ENCODE peak calls at places on chromosomes 11 and 22, in six cellular contexts. One of them, this sample, is unnamed.

GRCh38 chr11:133414503-133414902 is 117.8 kb downstream of the OPCML start:
- DNase-seq in tibial nerve: no peak
- DNase-seq in uterus: no peak
- DNase-seq in mammary epithelial cell: no peak
- DNase-seq in GM12878: no peak
- DNase-seq in AG04450: no peak
- DNase-seq in this sample: no peak

GRCh38 chr22:35392357-35392756 is 7.6 kb upstream of the MCM5 start:
- DNase-seq in tibial nerve: no peak
- DNase-seq in uterus: no peak
- DNase-seq in mammary epithelial cell: no peak
- DNase-seq in GM12878: no peak
- DNase-seq in AG04450: no peak
- DNase-seq in this sample: no peak

GRCh38 chr11:83736689-83737088 is 450.5 kb upstream of the CCDC90B start:
- DNase-seq in tibial nerve: no peak
- DNase-seq in uterus: no peak
- DNase-seq in mammary epithelial cell: no peak
- DNase-seq in GM12878: no peak
- DNase-seq in AG04450: no peak
- DNase-seq in this sample: no peak

GRCh38 chr22:23128269-23129108 is 13.3 kb downstream of the RSPH14 start:
- DNase-seq in tibial nerve: peak; percentile 77
- DNase-seq in uterus: peak; percentile 66
- DNase-seq in mammary epithelial cell: peak; percentile 47
- DNase-seq in GM12878: no peak
- DNase-seq in AG04450: peak; percentile 66
- DNase-seq in this sample: peak; percentile 66

GRCh38 chr11:28077524-28077923 is 30.4 kb downstream of the KIF18A start:
- DNase-seq in tibial nerve: no peak
- DNase-seq in uterus: no peak
- DNase-seq in mammary epithelial cell: no peak
- DNase-seq in GM12878: no peak
- DNase-seq in AG04450: no peak
- DNase-seq in this sample: no peak

GRCh38 chr11:131686836-131687235 is 316.4 kb downstream of the NTM start:
- DNase-seq in tibial nerve: no peak
- DNase-seq in uterus: no peak
- DNase-seq in mammary epithelial cell: no peak
- DNase-seq in GM12878: no peak
- DNase-seq in AG04450: no peak
- DNase-seq in this sample: no peak

GRCh38 chr22:24325105-24325757 is 54.6 kb downstream of the SPECC1L start:
- DNase-seq in tibial nerve: peak; percentile 48
- DNase-seq in uterus: no peak
- DNase-seq in mammary epithelial cell: peak; percentile 39
- DNase-seq in GM12878: peak; percentile 62
- DNase-seq in AG04450: peak; percentile 57
- DNase-seq in this sample: no peak

GRCh38 chr11:95335989-95336388 is 105.0 kb upstream of the SESN3 start:
- DNase-seq in tibial nerve: no peak
- DNase-seq in uterus: no peak
- DNase-seq in mammary epithelial cell: no peak
- DNase-seq in GM12878: no peak
- DNase-seq in AG04450: no peak
- DNase-seq in this sample: no peak

GRCh38 chr11:75193711-75194110 is 42.8 kb downstream of the SLCO2B1 start:
- DNase-seq in tibial nerve: no peak
- DNase-seq in uterus: no peak
- DNase-seq in mammary epithelial cell: no peak
- DNase-seq in GM12878: no peak
- DNase-seq in AG04450: no peak
- DNase-seq in this sample: no peak

GRCh38 chr11:2310073-2310785 is 8.4 kb downstream of the TSPAN32 start:
- DNase-seq in tibial nerve: no peak
- DNase-seq in uterus: no peak
- DNase-seq in mammary epithelial cell: no peak
- DNase-seq in GM12878: no peak
- DNase-seq in AG04450: no peak
- DNase-seq in this sample: no peak

GRCh38 chr22:17043521-17043920 is 35.5 kb upstream of the GAB4 start:
- DNase-seq in tibial nerve: no peak
- DNase-seq in uterus: no peak
- DNase-seq in mammary epithelial cell: no peak
- DNase-seq in GM12878: peak; percentile 13
- DNase-seq in AG04450: no peak
- DNase-seq in this sample: no peak

GRCh38 chr11:12765428-12765827 is 91.2 kb downstream of the TEAD1 start:
- DNase-seq in tibial nerve: no peak
- DNase-seq in uterus: no peak
- DNase-seq in mammary epithelial cell: no peak
- DNase-seq in GM12878: no peak
- DNase-seq in AG04450: peak; percentile 29
- DNase-seq in this sample: no peak

GRCh38 chr11:43547900-43548381 is 132.6 kb upstream of the HSD17B12 start:
- DNase-seq in tibial nerve: no peak
- DNase-seq in uterus: peak; percentile 64
- DNase-seq in mammary epithelial cell: no peak
- DNase-seq in GM12878: no peak
- DNase-seq in AG04450: no peak
- DNase-seq in this sample: no peak

DNA sequence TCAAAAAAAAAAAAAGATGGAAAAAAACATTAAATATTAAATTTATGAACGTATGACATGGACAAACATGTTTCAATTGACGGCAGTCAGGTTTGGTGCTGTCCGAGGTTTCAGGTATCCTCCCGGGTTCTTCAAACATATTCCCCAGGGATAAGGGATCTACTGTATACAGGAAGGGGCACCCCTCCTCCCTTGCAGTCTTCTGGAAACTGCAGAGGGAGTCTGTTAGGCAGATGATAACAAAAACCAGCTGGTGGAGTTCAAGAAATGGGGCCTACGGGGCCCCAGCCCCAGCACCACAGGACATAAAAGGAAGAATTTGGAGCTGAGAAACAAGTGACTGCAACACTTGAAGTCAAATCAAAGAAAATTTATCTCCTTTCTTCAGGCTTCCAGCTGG is 32.2 kb downstream of the SNU13 start:
- DNase-seq in tibial nerve: no peak
- DNase-seq in uterus: no peak
- DNase-seq in mammary epithelial cell: no peak
- DNase-seq in GM12878: no peak
- DNase-seq in AG04450: peak; percentile 3
- DNase-seq in this sample: no peak
- H3K27ac ChIP-seq in tibial nerve: no peak overlapping the region
- H3K27ac ChIP-seq in uterus: no peak overlapping the region
- H3K27ac ChIP-seq in mammary epithelial cell: no peak overlapping the region
- H3K27ac ChIP-seq in GM12878: no peak overlapping the region
- H3K27ac ChIP-seq in AG04450: no peak overlapping the region
- H3K27ac ChIP-seq in this sample: no peak overlapping the region

GRCh38 chr11:79325851-79326250 is 115.0 kb downstream of the TENM4 start:
- DNase-seq in tibial nerve: no peak
- DNase-seq in uterus: no peak
- DNase-seq in mammary epithelial cell: no peak
- DNase-seq in GM12878: no peak
- DNase-seq in AG04450: no peak
- DNase-seq in this sample: no peak

DNA sequence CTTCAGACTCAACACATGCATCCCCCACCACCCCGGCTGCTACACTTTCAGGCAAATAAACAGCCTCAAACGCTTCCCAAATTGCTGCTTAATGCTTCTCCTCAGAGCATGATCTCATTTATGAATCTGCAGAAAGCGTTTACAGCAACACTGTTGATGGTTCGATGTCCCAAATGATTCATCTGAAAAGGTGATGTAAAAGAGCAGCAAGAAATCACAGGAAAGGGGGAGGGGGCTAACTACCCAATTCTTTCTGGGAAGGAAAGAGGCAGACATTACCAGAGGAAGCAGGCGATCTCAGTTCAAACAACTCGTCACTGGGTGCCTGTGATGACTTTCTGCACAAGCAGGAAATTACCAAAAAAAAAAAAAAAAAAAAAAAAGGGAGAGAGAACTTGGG is 119.5 kb downstream of the TENM4 start:
- DNase-seq in tibial nerve: no peak
- DNase-seq in uterus: no peak
- DNase-seq in mammary epithelial cell: no peak
- DNase-seq in GM12878: no peak
- DNase-seq in AG04450: peak; percentile 16
- DNase-seq in this sample: no peak
- H3K27ac ChIP-seq in tibial nerve: no peak overlapping the region
- H3K27ac ChIP-seq in uterus: no peak overlapping the region
- H3K27ac ChIP-seq in mammary epithelial cell: no peak overlapping the region
- H3K27ac ChIP-seq in GM12878: no peak overlapping the region
- H3K27ac ChIP-seq in AG04450: peak overlapping the region; percentile 42
- H3K27ac ChIP-seq in this sample: no peak overlapping the region

GRCh38 chr11:70829160-70829899 is 423.0 kb downstream of the SHANK2 start:
- DNase-seq in tibial nerve: no peak
- DNase-seq in uterus: no peak
- DNase-seq in mammary epithelial cell: no peak
- DNase-seq in GM12878: no peak
- DNase-seq in AG04450: no peak
- DNase-seq in this sample: no peak
- H3K27ac ChIP-seq in tibial nerve: no peak overlapping the region
- H3K27ac ChIP-seq in uterus: no peak overlapping the region
- H3K27ac ChIP-seq in mammary epithelial cell: no peak overlapping the region
- H3K27ac ChIP-seq in GM12878: no peak overlapping the region
- H3K27ac ChIP-seq in AG04450: no peak overlapping the region
- H3K27ac ChIP-seq in this sample: no peak overlapping the region

GRCh38 chr11:120219935-120220746 is 9.3 kb downstream of the OAF start:
- DNase-seq in tibial nerve: no peak
- DNase-seq in uterus: no peak
- DNase-seq in mammary epithelial cell: no peak
- DNase-seq in GM12878: no peak
- DNase-seq in AG04450: no peak
- DNase-seq in this sample: no peak

GRCh38 chr11:120220747-120221037 is 9.9 kb downstream of the OAF start:
- DNase-seq in tibial nerve: no peak
- DNase-seq in uterus: no peak
- DNase-seq in mammary epithelial cell: no peak
- DNase-seq in GM12878: no peak
- DNase-seq in AG04450: no peak
- DNase-seq in this sample: no peak

GRCh38 chr11:120222916-120223315 is 12.1 kb downstream of the OAF start:
- DNase-seq in tibial nerve: no peak
- DNase-seq in uterus: no peak
- DNase-seq in mammary epithelial cell: no peak
- DNase-seq in GM12878: no peak
- DNase-seq in AG04450: no peak
- DNase-seq in this sample: no peak

GRCh38 chr11:120219157-120219934 is 8.5 kb downstream of the OAF start:
- DNase-seq in tibial nerve: no peak
- DNase-seq in uterus: peak; percentile 50
- DNase-seq in mammary epithelial cell: no peak
- DNase-seq in GM12878: no peak
- DNase-seq in AG04450: no peak
- DNase-seq in this sample: no peak

DNA sequence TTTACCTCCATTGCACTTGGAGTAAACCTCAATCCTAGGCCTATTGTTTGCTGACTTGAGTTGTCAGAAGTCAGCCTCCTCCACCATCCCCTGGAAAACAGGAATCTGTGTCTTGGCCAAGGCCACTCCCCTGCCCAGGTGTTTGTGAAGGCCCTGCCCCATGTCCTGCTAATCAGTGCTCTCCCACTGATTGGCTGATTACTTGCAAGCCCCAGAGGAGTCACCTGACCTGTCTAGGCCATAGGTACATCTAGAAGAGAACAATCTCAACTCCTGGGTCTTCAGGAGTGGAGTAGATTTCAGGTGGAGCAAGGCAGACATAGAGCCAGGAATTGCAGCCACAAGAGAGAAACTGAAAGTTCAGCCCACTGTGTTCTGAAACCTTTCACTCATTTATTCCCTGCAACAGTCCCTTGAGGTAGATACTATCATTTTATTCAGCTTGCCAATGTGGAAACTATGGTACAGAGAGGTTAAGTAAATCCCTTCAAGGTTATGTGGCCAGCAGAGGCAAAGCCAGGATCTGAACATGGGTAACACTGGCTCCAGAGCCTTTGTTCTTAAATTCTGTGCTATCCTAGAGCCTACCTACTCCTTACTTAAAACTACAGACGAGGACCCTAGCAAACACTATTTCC is 10.4 kb downstream of the OAF start:
- DNase-seq in tibial nerve: no peak
- DNase-seq in uterus: no peak
- DNase-seq in mammary epithelial cell: no peak
- DNase-seq in GM12878: no peak
- DNase-seq in AG04450: no peak
- DNase-seq in this sample: no peak
- H3K27ac ChIP-seq in tibial nerve: peak overlapping the region; percentile 92
- H3K27ac ChIP-seq in uterus: peak overlapping the region; percentile 29
- H3K27ac ChIP-seq in mammary epithelial cell: no peak overlapping the region
- H3K27ac ChIP-seq in GM12878: no peak overlapping the region
- H3K27ac ChIP-seq in AG04450: no peak overlapping the region
- H3K27ac ChIP-seq in this sample: no peak overlapping the region

DNA sequence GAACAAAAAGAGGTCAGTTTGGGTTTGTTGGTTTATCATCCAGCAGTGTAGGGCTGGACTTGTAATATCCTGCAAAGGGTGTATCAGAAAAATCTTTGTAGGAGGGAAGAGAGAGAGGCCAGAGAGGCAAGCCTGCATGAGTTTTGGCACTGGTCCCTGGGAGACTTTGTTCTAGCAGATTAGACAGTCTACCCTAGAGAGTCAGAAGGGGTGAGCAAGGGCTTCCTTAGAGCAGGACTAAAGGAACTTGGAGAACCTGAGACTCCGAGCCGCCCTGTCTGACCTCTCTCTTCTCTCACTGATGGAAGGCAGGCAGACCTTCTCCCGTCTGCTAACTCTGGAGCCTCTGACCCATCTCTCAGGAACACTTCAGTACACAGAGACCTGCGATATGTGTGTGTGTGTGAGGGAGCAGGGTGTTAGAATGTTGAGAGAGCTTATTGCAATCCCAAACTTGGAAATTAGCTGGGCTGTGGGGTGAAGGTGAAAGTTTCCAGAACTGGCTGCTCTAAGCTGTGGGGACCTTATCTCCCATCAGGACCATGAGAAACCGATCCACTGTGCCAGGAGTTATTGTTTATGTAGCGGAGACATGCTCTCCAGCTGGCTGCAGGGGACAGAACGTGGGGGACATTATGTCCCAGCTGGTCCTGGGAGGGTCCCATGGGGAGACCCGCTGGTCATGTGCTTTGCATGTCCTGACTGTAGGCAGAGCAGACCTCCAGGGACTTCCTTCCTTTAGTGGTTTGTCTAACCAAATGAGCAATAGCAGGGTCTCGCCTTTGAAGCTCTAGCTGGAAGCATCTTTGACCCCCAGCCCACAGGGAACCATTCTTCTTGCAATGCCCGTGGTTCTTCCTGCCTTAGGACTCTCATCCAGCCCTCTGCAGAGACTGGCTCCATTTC is 51.1 kb downstream of the TIMP3 start:
- DNase-seq in tibial nerve: peak; percentile 72
- DNase-seq in uterus: peak; percentile 66
- DNase-seq in mammary epithelial cell: no peak
- DNase-seq in GM12878: no peak
- DNase-seq in AG04450: no peak
- DNase-seq in this sample: no peak
- H3K27ac ChIP-seq in tibial nerve: peak overlapping the region; percentile 92
- H3K27ac ChIP-seq in uterus: peak overlapping the region; percentile 82
- H3K27ac ChIP-seq in mammary epithelial cell: no peak overlapping the region
- H3K27ac ChIP-seq in GM12878: no peak overlapping the region
- H3K27ac ChIP-seq in AG04450: no peak overlapping the region
- H3K27ac ChIP-seq in this sample: peak overlapping the region; percentile 78

GRCh38 chr11:114138411-114138810 is 78.9 kb downstream of the ZBTB16 start:
- DNase-seq in tibial nerve: no peak
- DNase-seq in uterus: no peak
- DNase-seq in mammary epithelial cell: no peak
- DNase-seq in GM12878: no peak
- DNase-seq in AG04450: no peak
- DNase-seq in this sample: no peak
- H3K27ac ChIP-seq in tibial nerve: peak overlapping the region; percentile 67
- H3K27ac ChIP-seq in uterus: peak overlapping the region; percentile 100
- H3K27ac ChIP-seq in mammary epithelial cell: no peak overlapping the region
- H3K27ac ChIP-seq in GM12878: no peak overlapping the region
- H3K27ac ChIP-seq in AG04450: no peak overlapping the region
- H3K27ac ChIP-seq in this sample: peak overlapping the region; percentile 40